ENCODE peak calls at places on chromosomes 4 and X, in seven cellular contexts. M is left lung, S is H1, B is uterus, Y is transverse colon, V is aorta, I is mesenchymal stem cell. L is an unnamed sample.

GRCh38 chr4:10831727-10832408 is 147.3 kb upstream of the CLNK start:
- DNase-seq in M (no peak), S (no peak), B (no peak), Y (no peak), V (no peak), I (no peak), L (no peak)

GRCh38 chr4:54277691-54278090 is 48.6 kb downstream of the PDGFRA start:
- DNase-seq in M (no peak), S (no peak), B (peak), Y (no peak), V (no peak), I (peak), L (peak)

GRCh38 chr4:163694385-163694784 is 199.9 kb downstream of the TMA16 start:
- DNase-seq in M (no peak), S (no peak), B (no peak), Y (no peak), V (no peak), I (peak), L (no peak)

GRCh38 chr4:98573791-98574190 is 84.6 kb downstream of the TSPAN5 start:
- DNase-seq in M (no peak), S (no peak), B (no peak), Y (no peak), V (no peak), I (no peak), L (no peak)

GRCh38 chr4:55507612-55508011 is 39.1 kb downstream of the CLOCK start:
- DNase-seq in M (no peak), S (no peak), B (no peak), Y (no peak), V (no peak), I (no peak), L (no peak)

GRCh38 chr4:91681544-91681943 is 622.2 kb upstream of the GRID2 start:
- DNase-seq in M (no peak), S (no peak), B (no peak), Y (no peak), V (no peak), I (no peak), L (no peak)

GRCh38 chr4:39285853-39286252 is 80.3 kb downstream of the RFC1 start:
- DNase-seq in M (no peak), S (no peak), B (no peak), Y (no peak), V (no peak), I (no peak), L (no peak)

GRCh38 chr4:173490817-173491518 is 39.1 kb downstream of the HAND2 start:
- DNase-seq in M (no peak), S (no peak), B (no peak), Y (no peak), V (no peak), I (peak), L (no peak)

GRCh38 chr4:1192091-1192492 is 19.7 kb upstream of the SPON2 start:
- DNase-seq in M (peak), S (no peak), B (peak), Y (peak), V (peak), I (peak), L (peak)

GRCh38 chr4:137703225-137703624 is 170.9 kb upstream of the PCDH18 start:
- DNase-seq in M (no peak), S (no peak), B (no peak), Y (no peak), V (no peak), I (no peak), L (no peak)

GRCh38 chr4:186740822-186741221 is 17.2 kb upstream of the FAT1 start:
- DNase-seq in M (no peak), S (no peak), B (no peak), Y (no peak), V (no peak), I (no peak), L (no peak)

GRCh38 chr4:185826381-185826780 is 14.4 kb upstream of the SORBS2 start:
- DNase-seq in M (no peak), S (no peak), B (no peak), Y (no peak), V (no peak), I (no peak), L (no peak)

GRCh38 chr4:112830753-112831386 is 193.9 kb downstream of the LARP7 start:
- DNase-seq in M (peak), S (no peak), B (no peak), Y (no peak), V (no peak), I (no peak), L (no peak)

GRCh38 chr4:72218953-72219352 is 187.2 kb downstream of the NPFFR2 start:
- DNase-seq in M (no peak), S (no peak), B (no peak), Y (no peak), V (no peak), I (no peak), L (no peak)

GRCh38 chrX:153592091-153592833 is 6.7 kb downstream of the CCNQ start:
- DNase-seq in M (no peak), S (no peak), B (no peak), Y (no peak), V (no peak), I (no peak), L (no peak)

GRCh38 chr4:6263541-6264540 is 5.8 kb upstream of the WFS1 start:
- DNase-seq in M (peak), S (no peak), B (peak), Y (peak), V (peak), I (peak), L (peak)

GRCh38 chr4:73068496-73069337 is 799 bp downstream of the COX18 start:
- DNase-seq in M (no peak), S (no peak), B (no peak), Y (peak), V (no peak), I (peak), L (peak)

GRCh38 chrX:150694738-150695410 is 1.7 kb downstream of the MTMR1 start:
- DNase-seq in M (no peak), S (no peak), B (no peak), Y (no peak), V (no peak), I (no peak), L (no peak)

GRCh38 chr4:48254381-48255072 is 15.1 kb downstream of the TEC start:
- DNase-seq in M (no peak), S (no peak), B (peak), Y (no peak), V (no peak), I (no peak), L (peak)

GRCh38 chrX:74338852-74339251 is 34.9 kb downstream of the ZCCHC13 start:
- DNase-seq in M (no peak), S (no peak), B (no peak), Y (no peak), V (no peak), I (no peak), L (no peak)

GRCh38 chrX:129769467-129770154 is 10.1 kb upstream of the SASH3 start:
- DNase-seq in M (no peak), S (no peak), B (no peak), Y (peak), V (no peak), I (no peak), L (no peak)

GRCh38 chr4:109559625-109559982 is 442 bp upstream of the MCUB start:
- DNase-seq in M (peak), S (no peak), B (peak), Y (peak), V (peak), I (no peak), L (no peak)

GRCh38 chr4:128225148-128225547 is 62.5 kb downstream of the PGRMC2 start:
- DNase-seq in M (no peak), S (no peak), B (no peak), Y (no peak), V (no peak), I (peak), L (no peak)

GRCh38 chrX:107742754-107743191 is 32.8 kb downstream of the TSC22D3 start:
- DNase-seq in M (no peak), S (no peak), B (peak), Y (peak), V (no peak), I (no peak), L (no peak)

GRCh38 chr4:72629540-72629939 is 60.5 kb upstream of the ADAMTS3 start:
- DNase-seq in M (no peak), S (no peak), B (no peak), Y (no peak), V (no peak), I (peak), L (no peak)

GRCh38 chr4:92111493-92111892 is 192.3 kb upstream of the GRID2 start:
- DNase-seq in M (no peak), S (no peak), B (no peak), Y (no peak), V (no peak), I (no peak), L (no peak)

GRCh38 chr4:127533028-127533700 is 99.6 kb upstream of the INTU start:
- DNase-seq in M (no peak), S (no peak), B (peak), Y (peak), V (peak), I (peak), L (peak)

GRCh38 chrX:1012678-1013300 is 199.7 kb downstream of the CRLF2 start:
- DNase-seq in M (no peak), S (no peak), B (no peak), Y (no peak), V (no peak), I (no peak), L (no peak)

GRCh38 chrX:55120767-55121358 is 32.0 kb downstream of the PAGE2 start:
- DNase-seq in M (no peak), S (no peak), B (no peak), Y (no peak), V (no peak), I (no peak), L (no peak)

GRCh38 chrX:118943102-118943501 is 31.3 kb upstream of the LONRF3 start:
- DNase-seq in M (no peak), S (no peak), B (no peak), Y (no peak), V (no peak), I (no peak), L (no peak)

GRCh38 chrX:73877687-73878086 is 314.7 kb downstream of the CHIC1 start:
- DNase-seq in M (no peak), S (peak), B (no peak), Y (no peak), V (no peak), I (peak), L (no peak)

GRCh38 chrX:42708222-42708621 is 69.7 kb downstream of the PPP1R2C start:
- DNase-seq in M (no peak), S (no peak), B (no peak), Y (no peak), V (no peak), I (no peak), L (no peak)

GRCh38 chr4:169625886-169626285 is 5.5 kb downstream of the CLCN3 start:
- DNase-seq in M (peak), S (no peak), B (no peak), Y (no peak), V (no peak), I (no peak), L (no peak)

GRCh38 chr4:169627307-169627706 is 6.9 kb downstream of the CLCN3 start:
- DNase-seq in M (no peak), S (no peak), B (no peak), Y (no peak), V (no peak), I (no peak), L (peak)

GRCh38 chr4:169626328-169627282 is 6.2 kb downstream of the CLCN3 start:
- DNase-seq in M (no peak), S (no peak), B (no peak), Y (no peak), V (no peak), I (peak), L (no peak)

GRCh38 chr4:169630069-169630468 is 9.7 kb downstream of the CLCN3 start:
- DNase-seq in M (no peak), S (no peak), B (no peak), Y (no peak), V (no peak), I (no peak), L (no peak)

GRCh38 chr4:169628579-169628978 is 8.2 kb downstream of the CLCN3 start:
- DNase-seq in M (no peak), S (no peak), B (no peak), Y (no peak), V (no peak), I (no peak), L (no peak)
- H3K27ac ChIP-seq in M (no peak), S (no peak), B (no peak), Y (no peak), V (no peak), I (no peak), L (peak)

GRCh38 chr4:76307670-76308014 is 1.1 kb downstream of the STBD1 start:
- DNase-seq in M (no peak), S (no peak), B (no peak), Y (peak), V (peak), I (no peak), L (peak)
- H3K27ac ChIP-seq in M (peak), S (no peak), B (peak), Y (peak), V (no peak), I (no peak), L (no peak)

GRCh38 chr4:2800691-2801596 is 8.1 kb downstream of the SH3BP2 start:
- DNase-seq in M (peak), S (no peak), B (peak), Y (peak), V (peak), I (peak), L (peak)

GRCh38 chr4:2799444-2799911 is 6.6 kb downstream of the SH3BP2 start:
- DNase-seq in M (peak), S (no peak), B (peak), Y (peak), V (peak), I (no peak), L (peak)

GRCh38 chr4:2797545-2798305 is 4.8 kb downstream of the SH3BP2 start:
- DNase-seq in M (peak), S (no peak), B (peak), Y (no peak), V (no peak), I (no peak), L (peak)

GRCh38 chr4:2798399-2799301 is 5.8 kb downstream of the SH3BP2 start:
- DNase-seq in M (peak), S (no peak), B (peak), Y (peak), V (peak), I (peak), L (peak)

DNA sequence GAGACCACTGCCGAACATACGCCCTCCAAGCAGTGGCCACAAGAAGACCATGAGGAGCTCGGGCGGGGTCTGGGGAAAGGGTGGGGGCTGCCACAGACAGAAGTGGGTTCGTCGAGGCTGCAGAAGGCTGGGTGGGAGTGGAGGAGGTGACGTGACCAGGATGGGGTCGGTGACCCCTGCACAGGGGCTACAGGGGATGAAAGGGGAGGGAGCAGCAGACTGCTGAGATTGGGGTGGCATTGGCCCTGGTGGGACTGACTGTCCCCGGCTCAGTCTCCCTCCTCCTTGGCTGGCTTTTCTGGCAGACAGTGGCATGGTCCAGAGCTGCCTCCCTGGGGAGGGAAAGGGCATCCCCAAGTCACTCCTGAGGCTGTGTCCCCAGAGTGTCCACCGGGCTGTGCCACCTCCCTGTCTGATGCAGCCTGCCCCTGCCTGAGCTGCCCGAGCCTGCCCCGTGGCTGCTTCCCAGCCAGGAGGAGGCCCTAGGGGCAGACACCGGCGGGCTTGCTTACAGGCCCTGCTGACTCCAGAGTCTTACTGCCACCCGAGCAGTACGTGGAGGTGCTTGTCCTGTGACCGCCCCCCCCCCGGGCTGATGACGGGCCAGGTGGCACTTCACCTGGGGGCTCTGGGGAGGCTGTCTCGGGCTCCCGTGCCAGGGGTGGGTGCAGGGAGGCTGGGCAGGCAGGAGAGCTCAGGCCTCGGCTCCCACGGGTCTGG is 7.2 kb downstream of the SH3BP2 start:
- DNase-seq in M (peak), S (no peak), B (peak), Y (peak), V (peak), I (no peak), L (peak)
- H3K27ac ChIP-seq in M (peak), S (no peak), B (peak), Y (peak), V (no peak), I (peak), L (peak)

DNA sequence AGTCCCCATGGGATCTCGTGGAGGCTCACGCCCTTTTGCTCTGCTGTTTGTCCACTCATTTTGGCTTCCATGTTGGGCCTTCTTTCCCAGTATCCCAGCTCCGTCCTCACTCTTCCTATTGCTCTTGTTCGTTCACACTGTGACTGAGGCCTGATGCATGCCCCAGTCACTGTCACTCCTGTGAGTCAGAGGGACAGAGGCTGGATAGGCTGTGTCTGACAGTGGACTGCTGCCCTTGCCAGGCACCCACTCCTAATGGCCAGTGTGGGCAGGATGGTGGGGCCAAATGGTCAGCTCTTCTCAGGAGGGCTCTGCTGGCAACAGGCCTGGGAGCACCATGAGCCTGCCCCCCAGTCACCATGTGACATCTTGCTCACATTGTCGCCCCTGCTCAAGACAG is 40.0 kb downstream of the HADH start:
- DNase-seq in M (no peak), S (no peak), B (no peak), Y (no peak), V (no peak), I (peak), L (no peak)
- H3K27ac ChIP-seq in M (no peak), S (no peak), B (no peak), Y (no peak), V (no peak), I (no peak), L (no peak)

GRCh38 chr4:152705918-152706317 is 26.1 kb upstream of the TMEM154 start:
- DNase-seq in M (no peak), S (no peak), B (no peak), Y (no peak), V (no peak), I (no peak), L (no peak)

GRCh38 chr4:152709675-152710438 is 30.1 kb upstream of the TMEM154 start:
- DNase-seq in M (no peak), S (no peak), B (no peak), Y (no peak), V (no peak), I (no peak), L (no peak)

GRCh38 chr4:152707632-152708031 is 27.8 kb upstream of the TMEM154 start:
- DNase-seq in M (no peak), S (no peak), B (no peak), Y (no peak), V (no peak), I (no peak), L (no peak)

GRCh38 chr4:152708361-152708760 is 28.6 kb upstream of the TMEM154 start:
- DNase-seq in M (no peak), S (no peak), B (no peak), Y (no peak), V (no peak), I (peak), L (no peak)

DNA sequence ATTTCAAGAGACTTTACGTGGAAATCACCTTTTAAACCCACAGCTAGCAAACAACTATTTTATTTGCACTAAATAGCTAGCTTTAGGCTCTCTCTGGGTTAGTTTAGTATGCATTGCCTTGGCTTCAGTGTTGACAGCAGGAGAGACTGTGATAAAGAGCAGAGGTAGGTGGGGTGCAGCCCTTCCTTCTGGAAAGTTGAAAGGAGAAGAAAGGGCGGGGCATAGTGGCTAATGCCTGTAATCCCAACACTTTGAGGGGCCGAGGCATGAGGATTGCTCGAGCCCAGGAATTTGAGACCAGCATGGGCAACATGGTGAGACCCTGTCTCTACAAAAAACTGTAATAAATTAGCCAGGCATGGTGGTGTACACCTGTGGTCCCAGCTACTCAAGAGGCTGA is 29.0 kb upstream of the TMEM154 start:
- DNase-seq in M (no peak), S (no peak), B (no peak), Y (no peak), V (no peak), I (no peak), L (no peak)
- H3K27ac ChIP-seq in M (no peak), S (no peak), B (no peak), Y (no peak), V (no peak), I (no peak), L (no peak)

GRCh38 chr4:3013323-3013722 is 50.0 kb downstream of the GRK4 start:
- DNase-seq in M (no peak), S (no peak), B (no peak), Y (no peak), V (no peak), I (no peak), L (no peak)

GRCh38 chr4:3009422-3009821 is 46.1 kb downstream of the GRK4 start:
- DNase-seq in M (no peak), S (no peak), B (no peak), Y (no peak), V (no peak), I (peak), L (peak)

GRCh38 chr4:3010998-3011397 is 47.6 kb downstream of the GRK4 start:
- DNase-seq in M (no peak), S (no peak), B (peak), Y (no peak), V (no peak), I (peak), L (peak)

GRCh38 chr4:3011456-3012220 is 48.3 kb downstream of the GRK4 start:
- DNase-seq in M (no peak), S (no peak), B (no peak), Y (no peak), V (no peak), I (no peak), L (no peak)

GRCh38 chr4:3010577-3010976 is 47.2 kb downstream of the GRK4 start:
- DNase-seq in M (no peak), S (no peak), B (no peak), Y (no peak), V (no peak), I (no peak), L (no peak)
- H3K27ac ChIP-seq in M (no peak), S (no peak), B (peak), Y (no peak), V (no peak), I (no peak), L (peak)

GRCh38 chr4:8595237-8596087 is 2.9 kb downstream of the CPZ start:
- DNase-seq in M (peak), S (no peak), B (no peak), Y (peak), V (no peak), I (no peak), L (no peak)
- H3K27ac ChIP-seq in M (no peak), S (no peak), B (no peak), Y (no peak), V (no peak), I (no peak), L (no peak)

L was measured in body of pancreas.